ENCODE peak calls at places on chromosomes 13 and 19, in five cellular contexts. One of them, this sample, is unnamed.

GRCh38 chr13:36343766-36344165 is 2.4 kb downstream of the SPART start:
- DNase-seq in left ventricle myocardium inferior: no peak
- DNase-seq in cardiac muscle cell: no peak
- DNase-seq in AG04450: no peak
- DNase-seq in lower leg skin: no peak
- DNase-seq in this sample: no peak

GRCh38 chr19:14368011-14368513 is 13.2 kb upstream of the ADGRE5 start:
- DNase-seq in left ventricle myocardium inferior: no peak
- DNase-seq in cardiac muscle cell: peak
- DNase-seq in AG04450: no peak
- DNase-seq in lower leg skin: no peak
- DNase-seq in this sample: peak

GRCh38 chr13:106110241-106110855 is 425.1 kb downstream of the EFNB2 start:
- DNase-seq in AG04450: no peak
- DNase-seq in lower leg skin: no peak
- DNase-seq in cardiac muscle cell: no peak
- DNase-seq in left ventricle myocardium inferior: no peak
- DNase-seq in this sample: no peak

GRCh38 chr19:2190848-2191455 is 27.2 kb downstream of the DOT1L start:
- DNase-seq in AG04450: no peak
- DNase-seq in cardiac muscle cell: no peak
- DNase-seq in left ventricle myocardium inferior: no peak
- DNase-seq in lower leg skin: no peak
- DNase-seq in this sample: no peak

GRCh38 chr19:5893907-5894703 is 9.5 kb downstream of the NDUFA11 start:
- DNase-seq in left ventricle myocardium inferior: peak
- DNase-seq in cardiac muscle cell: no peak
- DNase-seq in AG04450: no peak
- DNase-seq in lower leg skin: no peak
- DNase-seq in this sample: no peak

GRCh38 chr19:46081928-46082727 is 41.3 kb upstream of the IGFL4 start:
- DNase-seq in cardiac muscle cell: peak
- DNase-seq in left ventricle myocardium inferior: no peak
- DNase-seq in AG04450: no peak
- DNase-seq in lower leg skin: peak
- DNase-seq in this sample: peak

GRCh38 chr13:37059136-37059847 is at the start of gene SUPT20H:
- DNase-seq in cardiac muscle cell: peak
- DNase-seq in lower leg skin: peak
- DNase-seq in left ventricle myocardium inferior: peak
- DNase-seq in AG04450: peak
- DNase-seq in this sample: peak

GRCh38 chr19:5956323-5956722 is 21.6 kb downstream of the RANBP3 start:
- DNase-seq in lower leg skin: no peak
- DNase-seq in cardiac muscle cell: no peak
- DNase-seq in AG04450: no peak
- DNase-seq in left ventricle myocardium inferior: no peak
- DNase-seq in this sample: no peak

GRCh38 chr13:24083722-24084421 is 76.6 kb upstream of the SPATA13 start:
- DNase-seq in cardiac muscle cell: no peak
- DNase-seq in left ventricle myocardium inferior: no peak
- DNase-seq in AG04450: no peak
- DNase-seq in lower leg skin: no peak
- DNase-seq in this sample: no peak

GRCh38 chr19:1401138-1401888 is at the start of gene GAMT:
- DNase-seq in lower leg skin: no peak
- DNase-seq in AG04450: no peak
- DNase-seq in left ventricle myocardium inferior: peak
- DNase-seq in cardiac muscle cell: peak
- DNase-seq in this sample: peak

GRCh38 chr13:62524061-62524460 is 1108.4 kb upstream of the PCDH20 start:
- DNase-seq in left ventricle myocardium inferior: no peak
- DNase-seq in cardiac muscle cell: no peak
- DNase-seq in AG04450: no peak
- DNase-seq in lower leg skin: no peak
- DNase-seq in this sample: peak

GRCh38 chr19:6773323-6773931 is 919 bp downstream of the VAV1 start:
- DNase-seq in cardiac muscle cell: no peak
- DNase-seq in AG04450: no peak
- DNase-seq in lower leg skin: no peak
- DNase-seq in left ventricle myocardium inferior: peak
- DNase-seq in this sample: peak

GRCh38 chr19:38812841-38813320 is at the start of gene LGALS4:
- DNase-seq in lower leg skin: no peak
- DNase-seq in cardiac muscle cell: no peak
- DNase-seq in left ventricle myocardium inferior: no peak
- DNase-seq in AG04450: no peak
- DNase-seq in this sample: no peak

GRCh38 chr13:31846984-31847752 is 107.8 kb downstream of the RXFP2 start:
- DNase-seq in cardiac muscle cell: peak
- DNase-seq in lower leg skin: no peak
- DNase-seq in AG04450: no peak
- DNase-seq in left ventricle myocardium inferior: no peak
- DNase-seq in this sample: peak

GRCh38 chr13:111397202-111397880 is 76.9 kb downstream of the TEX29 start:
- DNase-seq in AG04450: no peak
- DNase-seq in lower leg skin: no peak
- DNase-seq in left ventricle myocardium inferior: no peak
- DNase-seq in cardiac muscle cell: no peak
- DNase-seq in this sample: no peak

GRCh38 chr19:38977445-38978314 is 2.1 kb upstream of the FBXO17 start:
- DNase-seq in left ventricle myocardium inferior: no peak
- DNase-seq in lower leg skin: no peak
- DNase-seq in AG04450: no peak
- DNase-seq in cardiac muscle cell: no peak
- DNase-seq in this sample: peak

GRCh38 chr13:51305558-51305957 is 33.9 kb upstream of the SERPINE3 start:
- DNase-seq in left ventricle myocardium inferior: no peak
- DNase-seq in cardiac muscle cell: no peak
- DNase-seq in lower leg skin: no peak
- DNase-seq in AG04450: no peak
- DNase-seq in this sample: no peak

GRCh38 chr13:48492123-48493075 is 40.5 kb downstream of the RCBTB2 start:
- DNase-seq in AG04450: no peak
- DNase-seq in lower leg skin: peak
- DNase-seq in cardiac muscle cell: peak
- DNase-seq in left ventricle myocardium inferior: peak
- DNase-seq in this sample: peak

GRCh38 chr13:45623516-45624090 is 8.1 kb upstream of the ERICH6B start:
- DNase-seq in left ventricle myocardium inferior: no peak
- DNase-seq in cardiac muscle cell: peak
- DNase-seq in AG04450: no peak
- DNase-seq in lower leg skin: no peak
- DNase-seq in this sample: peak

GRCh38 chr13:84430015-84430414 is 547.7 kb upstream of the SLITRK1 start:
- DNase-seq in lower leg skin: no peak
- DNase-seq in cardiac muscle cell: peak
- DNase-seq in AG04450: no peak
- DNase-seq in left ventricle myocardium inferior: no peak
- DNase-seq in this sample: no peak

GRCh38 chr13:48782429-48782840 is 128.7 kb downstream of the CYSLTR2 start:
- DNase-seq in left ventricle myocardium inferior: no peak
- DNase-seq in cardiac muscle cell: no peak
- DNase-seq in lower leg skin: no peak
- DNase-seq in AG04450: no peak
- DNase-seq in this sample: no peak

GRCh38 chr13:44819245-44819644 is 170.0 kb downstream of the NUFIP1 start:
- DNase-seq in left ventricle myocardium inferior: no peak
- DNase-seq in AG04450: peak
- DNase-seq in cardiac muscle cell: peak
- DNase-seq in lower leg skin: no peak
- DNase-seq in this sample: peak

GRCh38 chr13:97879646-97880297 is 73.7 kb upstream of the IPO5 start:
- DNase-seq in lower leg skin: no peak
- DNase-seq in AG04450: peak
- DNase-seq in left ventricle myocardium inferior: no peak
- DNase-seq in cardiac muscle cell: peak
- DNase-seq in this sample: no peak

GRCh38 chr19:55641376-55642152 is 762 bp downstream of the ZNF580 start:
- DNase-seq in cardiac muscle cell: peak
- DNase-seq in lower leg skin: no peak
- DNase-seq in left ventricle myocardium inferior: no peak
- DNase-seq in AG04450: no peak
- DNase-seq in this sample: peak

GRCh38 chr13:73820285-73820684 is 313.9 kb downstream of the KLF12 start:
- DNase-seq in left ventricle myocardium inferior: no peak
- DNase-seq in lower leg skin: no peak
- DNase-seq in cardiac muscle cell: no peak
- DNase-seq in AG04450: no peak
- DNase-seq in this sample: no peak

GRCh38 chr13:93235258-93236015 is 8.8 kb downstream of the GPC6 start:
- DNase-seq in cardiac muscle cell: peak
- DNase-seq in lower leg skin: peak
- DNase-seq in left ventricle myocardium inferior: no peak
- DNase-seq in AG04450: no peak
- DNase-seq in this sample: no peak

GRCh38 chr13:76663941-76664340 is 222.3 kb downstream of the KCTD12 start:
- DNase-seq in cardiac muscle cell: peak
- DNase-seq in AG04450: no peak
- DNase-seq in lower leg skin: no peak
- DNase-seq in left ventricle myocardium inferior: no peak
- DNase-seq in this sample: no peak

GRCh38 chr13:48302920-48303330 is 626 bp upstream of the RB1 start:
- DNase-seq in AG04450: no peak
- DNase-seq in cardiac muscle cell: no peak
- DNase-seq in left ventricle myocardium inferior: no peak
- DNase-seq in lower leg skin: no peak
- DNase-seq in this sample: no peak

GRCh38 chr19:3249408-3249807 is 24.9 kb downstream of the CELF5 start:
- DNase-seq in left ventricle myocardium inferior: no peak
- DNase-seq in AG04450: no peak
- DNase-seq in cardiac muscle cell: no peak
- DNase-seq in lower leg skin: no peak
- DNase-seq in this sample: peak

GRCh38 chr13:28429685-28430290 is 65.1 kb downstream of the FLT1 start:
- DNase-seq in cardiac muscle cell: peak
- DNase-seq in AG04450: no peak
- DNase-seq in left ventricle myocardium inferior: no peak
- DNase-seq in lower leg skin: no peak
- DNase-seq in this sample: peak

GRCh38 chr13:34165158-34165557 is 347.2 kb downstream of the RFC3 start:
- DNase-seq in left ventricle myocardium inferior: no peak
- DNase-seq in lower leg skin: no peak
- DNase-seq in cardiac muscle cell: no peak
- DNase-seq in AG04450: no peak
- DNase-seq in this sample: no peak

GRCh38 chr19:4594199-4594598 is 34.7 kb upstream of the SEMA6B start:
- DNase-seq in cardiac muscle cell: no peak
- DNase-seq in AG04450: no peak
- DNase-seq in lower leg skin: no peak
- DNase-seq in left ventricle myocardium inferior: no peak
- DNase-seq in this sample: no peak

GRCh38 chr19:46926201-46927071 is 65.6 kb downstream of the ARHGAP35 start:
- DNase-seq in lower leg skin: no peak
- DNase-seq in left ventricle myocardium inferior: no peak
- DNase-seq in AG04450: no peak
- DNase-seq in cardiac muscle cell: peak
- DNase-seq in this sample: no peak

GRCh38 chr19:4108767-4109625 is 14.9 kb downstream of the MAP2K2 start:
- DNase-seq in lower leg skin: no peak
- DNase-seq in cardiac muscle cell: no peak
- DNase-seq in AG04450: no peak
- DNase-seq in left ventricle myocardium inferior: no peak
- DNase-seq in this sample: peak

GRCh38 chr19:10018786-10019185 is 5.5 kb downstream of the RDH8 start:
- DNase-seq in cardiac muscle cell: no peak
- DNase-seq in lower leg skin: no peak
- DNase-seq in AG04450: no peak
- DNase-seq in left ventricle myocardium inferior: no peak
- DNase-seq in this sample: no peak
- TF ChIP-seq CTCF in cardiac muscle cell: no peak
- TF ChIP-seq CTCF in lower leg skin: no peak
- TF ChIP-seq CTCF in AG04450: no peak
- TF ChIP-seq CTCF in left ventricle myocardium inferior: no peak
- TF ChIP-seq CTCF in this sample: no peak

GRCh38 chr13:75639426-75639825 is 3.3 kb downstream of the LMO7 start:
- DNase-seq in lower leg skin: no peak
- DNase-seq in AG04450: no peak
- DNase-seq in cardiac muscle cell: no peak
- DNase-seq in left ventricle myocardium inferior: no peak
- DNase-seq in this sample: no peak
- H3K4me3 ChIP-seq in lower leg skin: no peak
- H3K4me3 ChIP-seq in AG04450: peak
- H3K4me3 ChIP-seq in cardiac muscle cell: no peak
- H3K4me3 ChIP-seq in left ventricle myocardium inferior: no peak
- H3K4me3 ChIP-seq in this sample: no peak

DNA sequence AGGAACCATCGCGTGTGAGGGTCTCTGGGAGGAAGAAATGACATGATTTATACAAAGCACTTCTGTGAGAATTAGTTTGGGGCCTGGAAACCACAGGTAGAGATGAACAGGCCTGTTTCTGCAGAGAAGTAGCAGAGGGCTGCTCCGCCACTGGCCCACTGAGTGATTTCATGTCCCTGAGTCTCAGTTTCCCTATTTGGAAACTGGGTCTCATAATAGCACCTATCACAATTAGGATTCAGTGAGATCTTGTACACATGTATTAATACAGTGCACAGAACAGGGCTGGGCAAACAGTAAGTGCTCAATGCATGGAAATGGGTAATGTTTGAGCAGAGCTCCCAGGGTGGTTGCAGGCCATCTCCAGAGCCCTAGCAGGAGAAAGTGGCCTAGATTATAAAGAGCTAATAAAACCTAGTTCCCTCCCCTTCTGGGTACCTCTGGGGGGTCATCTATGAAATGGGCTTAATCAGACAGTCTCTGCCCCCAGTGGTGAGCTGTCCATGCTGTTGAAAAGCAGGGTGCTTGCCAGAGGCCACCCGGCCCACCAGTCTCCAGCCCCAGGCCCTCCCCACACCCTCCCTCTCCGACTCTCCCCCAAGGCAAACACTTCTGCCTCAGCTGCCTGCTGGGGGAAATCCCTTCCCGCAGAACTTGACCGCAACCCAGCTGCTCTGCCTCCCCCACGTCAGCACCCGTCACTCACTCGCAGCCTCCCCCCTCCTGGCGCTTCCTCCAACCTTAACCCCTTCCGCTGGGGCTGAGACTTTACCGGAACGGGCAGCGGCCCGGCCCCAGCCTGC is 4.5 kb downstream of the BCL3 start:
- DNase-seq in cardiac muscle cell: peak
- DNase-seq in lower leg skin: peak
- DNase-seq in left ventricle myocardium inferior: peak
- DNase-seq in AG04450: peak
- DNase-seq in this sample: peak
- TF ChIP-seq CTCF in cardiac muscle cell: no peak
- TF ChIP-seq CTCF in lower leg skin: no peak
- TF ChIP-seq CTCF in left ventricle myocardium inferior: peak
- TF ChIP-seq CTCF in AG04450: no peak
- TF ChIP-seq CTCF in this sample: no peak

DNA sequence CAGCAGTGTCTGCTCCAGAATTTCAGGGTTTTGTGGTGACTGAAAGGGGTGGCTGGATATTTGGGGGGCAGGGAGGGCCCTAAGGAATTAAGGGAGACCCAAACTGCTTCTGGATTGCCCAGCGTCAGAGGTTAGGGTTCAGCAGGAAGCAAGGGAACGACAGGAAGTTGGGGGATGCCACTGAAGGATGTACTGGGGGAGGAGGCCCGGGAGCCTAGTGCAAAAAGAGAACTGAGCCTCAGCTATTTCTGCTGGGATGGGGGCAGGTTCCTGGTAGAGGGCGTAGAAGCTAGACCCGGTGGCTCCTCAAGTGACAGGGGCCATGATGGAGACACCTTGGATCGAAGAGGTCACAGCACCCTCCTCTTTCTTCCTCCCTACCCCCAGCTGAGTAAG is 1.1 kb downstream of the CYP2S1 start:
- DNase-seq in left ventricle myocardium inferior: no peak
- DNase-seq in cardiac muscle cell: no peak
- DNase-seq in AG04450: no peak
- DNase-seq in lower leg skin: no peak
- DNase-seq in this sample: no peak
- H3K4me3 ChIP-seq in left ventricle myocardium inferior: no peak
- H3K4me3 ChIP-seq in cardiac muscle cell: no peak
- H3K4me3 ChIP-seq in AG04450: no peak
- H3K4me3 ChIP-seq in lower leg skin: no peak
- H3K4me3 ChIP-seq in this sample: no peak